ENCODE peak calls at places on chromosome 1, in nine cellular contexts. O, F, B, M, A, I, H, Y and Q are unnamed samples.

GRCh38 chr1:208544058-208544457 is 299.9 kb upstream of the PLXNA2 start:
- DNase-seq in A (no peak), F (no peak), B (no peak), O (no peak), H (no peak), Y (no peak), M (no peak), I (no peak), Q (no peak)

GRCh38 chr1:64536217-64536835 is 66.4 kb downstream of the CACHD1 start:
- DNase-seq in F (no peak), H (no peak), I (no peak), O (no peak), M (peak; percentile 54), Y (no peak), B (no peak), A (no peak), Q (no peak)

GRCh38 chr1:14149431-14149830 is 449.1 kb upstream of the KAZN start:
- DNase-seq in I (no peak), H (no peak), F (no peak), Y (no peak), M (no peak), A (no peak), O (no peak), B (no peak), Q (no peak)

GRCh38 chr1:29410476-29410875 is 174.2 kb downstream of the PTPRU start:
- DNase-seq in O (no peak), B (no peak), A (no peak), Y (no peak), H (peak; percentile 36), I (no peak), F (no peak), M (no peak), Q (no peak)

GRCh38 chr1:65065535-65066378 is 82.2 kb upstream of the AK4 start:
- DNase-seq in O (no peak), B (peak; percentile 53), I (no peak), F (no peak), M (no peak), Y (peak; percentile 18), H (peak; percentile 87), A (peak; percentile 46), Q (no peak)

GRCh38 chr1:234276389-234276788 is 96.9 kb upstream of the COA6 start:
- DNase-seq in H (no peak), I (no peak), A (no peak), F (no peak), O (no peak), M (no peak), Y (no peak), B (peak; percentile 17), Q (no peak)

GRCh38 chr1:225928186-225929175 is 4.4 kb upstream of the PYCR2 start:
- DNase-seq in H (peak; percentile 49), Y (no peak), A (no peak), F (no peak), O (no peak), B (no peak), I (no peak), M (no peak), Q (no peak)

GRCh38 chr1:6857831-6858230 is 72.6 kb downstream of the CAMTA1 start:
- DNase-seq in I (no peak), Y (no peak), A (no peak), M (no peak), B (no peak), O (no peak), F (no peak), H (no peak), Q (no peak)

GRCh38 chr1:218811497-218811896 is 362.2 kb upstream of the LYPLAL1 start:
- DNase-seq in H (no peak), Y (no peak), A (peak; percentile 24), I (no peak), F (no peak), O (no peak), M (no peak), B (no peak), Q (peak; percentile 52)

GRCh38 chr1:216186816-216187215 is 236.4 kb downstream of the USH2A start:
- DNase-seq in A (no peak), H (no peak), M (no peak), B (no peak), Y (no peak), O (no peak), I (no peak), F (peak; percentile 43), Q (peak; percentile 29)

GRCh38 chr1:83822206-83822605 is 176.7 kb downstream of the TTLL7 start:
- DNase-seq in H (no peak), I (no peak), O (no peak), B (no peak), M (peak; percentile 43), Y (no peak), A (no peak), F (no peak), Q (no peak)

GRCh38 chr1:41640141-41640751 is 155.8 kb upstream of the EDN2 start:
- DNase-seq in B (no peak), F (no peak), O (no peak), M (no peak), Y (no peak), A (no peak), I (no peak), H (peak; percentile 51), Q (no peak)

GRCh38 chr1:25460020-25460419 is 29.3 kb downstream of the MACO1 start:
- DNase-seq in A (no peak), H (no peak), Y (no peak), O (no peak), F (no peak), I (no peak), B (no peak), M (no peak), Q (no peak)

GRCh38 chr1:158087320-158087927 is 93.3 kb upstream of the CD1D start:
- DNase-seq in Y (peak; percentile 80), O (peak; percentile 57), H (peak; percentile 93), I (no peak), F (peak; percentile 80), M (peak; percentile 64), A (peak; percentile 51), B (peak; percentile 87), Q (peak; percentile 85)

GRCh38 chr1:147760481-147761260 is at the start of gene GJA5:
- DNase-seq in F (no peak), B (no peak), H (no peak), A (no peak), I (no peak), M (peak; percentile 49), O (no peak), Y (peak; percentile 3), Q (no peak)

DNA sequence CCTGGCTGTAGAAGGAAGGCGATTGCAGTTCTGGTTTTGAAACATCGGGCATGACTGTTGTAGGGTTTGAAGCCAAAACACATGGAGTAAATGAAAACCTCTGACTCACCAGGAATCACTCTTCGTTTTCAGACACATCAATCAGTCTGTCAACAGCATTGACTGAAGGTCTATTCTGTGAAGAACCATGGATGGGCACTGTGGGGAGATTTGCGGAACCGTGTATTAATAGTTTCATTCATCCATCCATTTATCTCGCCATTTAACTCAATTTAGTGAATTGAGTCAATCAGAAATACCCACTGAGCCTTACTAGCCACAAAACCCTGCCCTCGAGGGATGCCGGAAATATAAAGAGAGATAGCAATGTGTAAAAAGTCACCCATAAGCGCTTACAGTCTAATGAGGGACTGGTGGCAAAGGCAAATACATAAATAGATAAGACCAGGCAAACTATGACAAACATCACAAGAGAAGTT is 364.6 kb upstream of the PROX1 start:
- DNase-seq in F (no peak), H (no peak), I (no peak), O (no peak), A (no peak), B (no peak), Y (no peak), M (no peak), Q (no peak)
- H3K4me3 ChIP-seq in F (no peak overlapping the region), H (no peak overlapping the region), I (no peak overlapping the region), O (no peak overlapping the region), A (no peak overlapping the region), B (no peak overlapping the region), Y (no peak overlapping the region), M (no peak overlapping the region), Q (no peak overlapping the region)

DNA sequence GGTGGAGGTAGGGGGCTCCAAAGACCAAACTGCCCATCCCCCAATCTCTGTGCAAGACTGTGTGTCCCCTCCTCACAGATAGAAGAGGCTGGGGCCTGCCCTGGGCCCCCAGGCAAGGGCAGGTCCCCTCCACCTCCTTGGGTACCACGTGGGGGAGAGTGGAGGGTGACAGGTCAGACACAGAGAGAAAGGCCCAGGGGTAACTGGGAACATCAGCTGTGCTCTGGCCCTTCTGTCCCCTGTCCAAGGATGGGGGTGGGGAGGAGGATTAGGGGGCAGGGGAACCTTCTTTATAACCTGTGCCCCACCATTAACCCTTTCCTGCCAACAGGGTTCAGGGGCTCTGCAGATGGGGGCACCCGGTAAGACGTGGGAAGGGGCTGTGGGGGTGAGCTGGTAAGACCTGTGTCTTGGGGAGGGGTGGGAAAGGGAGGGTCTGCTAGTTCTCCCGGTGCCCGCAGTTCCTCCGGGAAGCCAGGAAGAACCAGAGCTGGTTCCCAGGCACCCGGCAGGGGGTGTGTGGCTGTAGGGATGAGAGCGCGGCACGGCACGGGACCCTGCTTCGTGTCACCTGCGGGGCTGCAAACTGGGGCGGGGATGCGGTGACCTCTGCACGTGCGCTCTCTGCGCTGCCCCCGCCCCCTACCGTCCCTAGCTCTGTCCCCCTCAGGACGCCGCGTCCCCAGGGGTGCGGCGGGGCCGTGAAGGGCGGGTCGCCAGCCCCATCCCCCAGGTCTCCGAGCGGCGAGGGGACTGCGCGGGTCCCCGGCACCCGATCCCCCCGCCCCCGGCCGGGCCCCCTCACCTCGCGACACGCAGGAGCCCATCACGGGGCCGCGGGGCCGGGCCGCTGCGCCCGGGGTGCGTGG is 601 bp downstream of the FAM131C start:
- DNase-seq in A (no peak), F (no peak), I (no peak), Y (peak; percentile 21), O (no peak), H (peak; percentile 79), M (no peak), B (peak; percentile 41), Q (no peak)
- TF ChIP-seq CTCF in A (no peak), F (peak; percentile 12), I (no peak), Y (no peak), O (peak; percentile 37), H (no peak), M (peak; percentile 33), B (peak; percentile 28), Q (peak; percentile 15)

DNA sequence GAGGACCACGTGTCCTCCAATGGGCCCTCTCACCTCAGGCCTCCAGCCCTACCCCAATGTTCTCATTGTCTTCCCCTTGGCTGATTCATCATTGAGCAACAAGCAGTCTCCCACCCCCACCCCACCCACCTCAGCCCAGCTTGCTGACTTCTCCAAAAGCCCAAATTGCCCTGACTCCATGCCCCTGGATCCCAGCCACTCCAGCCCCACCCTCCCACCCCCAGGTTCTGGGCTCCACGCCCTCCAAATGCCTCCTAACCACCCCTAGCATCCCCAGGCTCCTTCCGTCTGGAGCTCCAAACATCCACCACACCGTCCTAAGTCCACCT is 1.9 kb downstream of the S100A16 start:
- DNase-seq in B (no peak), F (peak; percentile 37), I (no peak), A (no peak), M (peak; percentile 48), Y (no peak), H (no peak), O (no peak), Q (peak; percentile 61)
- H3K4me3 ChIP-seq in B (no peak overlapping the region), F (peak overlapping the region; percentile 86), I (no peak overlapping the region), A (peak overlapping the region; percentile 71), M (peak overlapping the region; percentile 95), Y (peak overlapping the region; percentile 73), H (peak overlapping the region; percentile 97), O (peak overlapping the region; percentile 83), Q (peak overlapping the region; percentile 90)

DNA sequence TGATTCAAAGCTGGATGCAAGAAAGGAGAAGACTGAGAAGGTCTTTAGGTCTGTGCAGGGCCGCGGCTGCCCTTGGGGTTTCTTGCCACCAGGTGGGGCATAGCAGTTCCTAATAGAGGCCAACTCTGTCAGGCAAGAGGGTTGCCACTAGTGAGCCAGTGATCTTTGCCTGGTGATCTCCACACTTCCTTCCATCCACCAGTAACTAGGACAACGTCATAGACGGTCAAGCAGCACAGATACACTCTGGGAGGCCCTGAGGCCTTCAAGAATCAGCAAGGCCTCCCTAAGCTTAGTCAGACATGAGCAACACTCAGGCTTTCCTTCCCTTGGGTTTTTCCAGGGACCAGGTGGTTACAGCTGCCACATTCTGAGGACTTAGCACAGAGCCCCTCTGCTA is 32.9 kb upstream of the ATP2B4 start:
- DNase-seq in F (no peak), A (no peak), M (no peak), Y (peak; percentile 40), O (no peak), H (peak; percentile 88), I (no peak), B (no peak), Q (peak; percentile 52)
- TF ChIP-seq CTCF in F (peak; percentile 37), A (no peak), M (peak; percentile 12), Y (peak; percentile 52), O (peak; percentile 23), H (peak; percentile 82), I (peak; percentile 62), B (no peak), Q (peak; percentile 3)